ENCODE peak calls at places on chromosomes 16 and 17, in six cellular contexts. N is upper lobe of left lung, V is A549, Y is HepG2, E is K562, I is GM12878. M is an unnamed sample. For H3K9me3, the result is how much of the 10 kb centered on the place peaks cover.

GRCh38 chr17:56982312-56982711 is 4.4 kb downstream of the SCPEP1 start:
- ATAC-seq in N (no peak), V (no peak), Y (no peak), E (no peak), I (no peak), M (no peak)

GRCh38 chr17:81427446-81428120 is 32.3 kb downstream of the BAHCC1 start:
- ATAC-seq in N (no peak), V (no peak), Y (no peak), E (no peak), I (no peak), M (no peak)

GRCh38 chr17:71276071-71276470 is 844.7 kb upstream of the SOX9 start:
- ATAC-seq in N (no peak), V (no peak), Y (no peak), E (no peak), I (no peak), M (no peak)

GRCh38 chr17:7060165-7060890 is 16.4 kb upstream of the SLC16A11 start:
- ATAC-seq in N (no peak), V (peak), Y (no peak), E (no peak), I (peak), M (no peak)

GRCh38 chr16:2471653-2472487 is 773 bp downstream of the NTN3 start:
- ATAC-seq in N (no peak), V (no peak), Y (peak), E (no peak), I (no peak), M (no peak)

GRCh38 chr16:78748471-78748929 is 649.0 kb downstream of the WWOX start:
- ATAC-seq in N (no peak), V (no peak), Y (no peak), E (no peak), I (no peak), M (no peak)

GRCh38 chr16:89588413-89589109 is 13.0 kb downstream of the CPNE7 start:
- ATAC-seq in N (no peak), V (no peak), Y (peak), E (no peak), I (no peak), M (no peak)

GRCh38 chr16:57788252-57788841 is 13.9 kb downstream of the KIFC3 start:
- ATAC-seq in N (no peak), V (peak), Y (no peak), E (no peak), I (no peak), M (no peak)

GRCh38 chr17:66264696-66265095 is 35.5 kb upstream of the APOH start:
- ATAC-seq in N (no peak), V (no peak), Y (no peak), E (no peak), I (no peak), M (no peak)

GRCh38 chr16:67150833-67151396 is at the start of gene B3GNT9:
- ATAC-seq in N (peak), V (peak), Y (peak), E (peak), I (peak), M (peak)

GRCh38 chr17:79476074-79476473 is 134.8 kb downstream of the RBFOX3 start:
- ATAC-seq in N (no peak), V (no peak), Y (no peak), E (no peak), I (no peak), M (no peak)

GRCh38 chr17:30796016-30796415 is 28.5 kb downstream of the CRLF3 start:
- ATAC-seq in N (no peak), V (no peak), Y (no peak), E (no peak), I (peak), M (no peak)

GRCh38 chr16:54090602-54091001 is 196.0 kb downstream of the IRX3 start:
- ATAC-seq in N (no peak), V (no peak), Y (no peak), E (no peak), I (no peak), M (no peak)
- TF ChIP-seq EP300 in N (no peak), V (no peak), Y (no peak), E (no peak), I (no peak), M (no peak)

DNA sequence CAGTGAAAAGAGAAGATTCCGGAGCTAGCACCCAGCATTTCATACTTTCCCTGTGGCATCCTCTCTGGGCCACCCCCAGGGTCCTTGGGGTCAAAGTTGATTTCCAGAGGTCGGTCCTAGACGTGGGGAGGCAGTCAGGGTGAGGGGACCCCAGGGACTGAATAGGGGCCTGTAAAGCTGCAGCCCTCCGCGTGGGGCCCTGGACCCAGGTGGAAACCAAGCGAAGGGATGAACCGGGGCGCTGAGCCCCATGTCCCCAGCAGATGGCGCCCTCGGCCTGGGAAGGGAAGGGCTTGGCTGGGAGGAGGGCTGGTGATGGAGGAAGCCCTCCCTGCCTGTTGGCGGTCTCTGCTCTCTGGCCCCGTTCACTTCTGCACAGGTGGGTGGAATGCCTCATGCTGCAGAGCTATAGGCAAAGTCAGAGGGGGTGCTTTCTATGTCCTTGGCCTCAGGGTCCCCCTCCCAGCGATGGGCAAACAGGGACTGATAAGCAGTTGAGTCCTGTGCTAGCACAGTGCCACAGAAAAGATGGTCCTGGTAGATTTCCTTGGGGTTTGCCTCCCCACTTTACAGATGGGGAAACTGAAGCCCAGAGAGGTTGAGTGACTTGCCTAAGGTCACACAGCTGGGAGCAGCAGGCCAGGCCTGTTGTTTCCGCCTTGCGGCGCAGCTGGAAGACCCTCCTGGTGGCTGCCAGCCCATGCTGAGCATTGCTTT is 163.4 kb upstream of the CIBAR2 start:
- ATAC-seq in N (peak), V (peak), Y (peak), E (peak), I (peak), M (peak)
- H3K9me3 ChIP-seq in N (under half), V (under half), Y (under half), E (under half), I (under half), M (under half)

DNA sequence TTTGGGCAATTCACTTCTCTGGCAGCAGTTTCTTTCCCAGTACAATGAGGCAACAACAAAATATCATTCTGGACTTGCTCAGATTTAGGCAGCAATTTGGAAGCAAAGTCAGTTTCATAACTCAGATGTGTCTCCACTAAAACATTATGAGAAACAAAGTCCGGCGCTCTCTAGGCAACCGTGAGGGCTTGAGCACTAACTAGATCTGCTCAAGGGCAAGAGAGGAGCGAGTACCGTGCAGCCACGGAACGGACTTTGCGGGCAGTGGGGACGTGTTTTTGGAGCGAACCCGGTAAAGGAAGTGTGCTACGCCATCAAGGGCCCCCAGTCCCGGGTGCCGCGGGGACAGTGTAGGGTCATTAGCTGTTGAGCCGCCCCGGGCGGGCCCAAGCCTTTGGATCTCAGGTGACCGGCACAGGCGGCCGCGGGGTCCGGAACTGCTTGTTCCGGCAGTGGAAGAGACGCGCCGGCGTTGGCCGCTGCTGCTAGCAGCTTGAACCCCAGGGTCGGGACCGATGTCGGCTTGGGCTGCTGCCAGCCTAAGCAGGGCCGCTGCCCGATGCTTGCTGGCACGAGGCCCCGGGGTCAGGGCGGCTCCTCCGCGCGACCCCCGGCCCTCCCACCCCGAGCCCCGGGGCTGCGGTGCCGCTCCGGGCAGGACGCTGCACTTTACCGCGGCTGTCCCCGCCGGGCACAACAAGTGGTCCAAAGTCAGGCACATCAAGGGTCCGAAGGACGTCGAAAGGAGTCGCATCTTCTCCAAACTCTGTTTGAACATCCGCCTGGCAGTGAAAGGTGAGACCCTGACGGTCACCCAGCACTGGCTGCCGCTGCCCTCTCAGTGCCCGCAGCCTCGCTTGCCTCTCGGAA is at the start of gene TACO1:
- ATAC-seq in N (peak), V (peak), Y (peak), E (peak), I (peak), M (peak)
- TF ChIP-seq EP300 in N (no peak), V (no peak), Y (peak), E (no peak), I (no peak), M (no peak)

DNA sequence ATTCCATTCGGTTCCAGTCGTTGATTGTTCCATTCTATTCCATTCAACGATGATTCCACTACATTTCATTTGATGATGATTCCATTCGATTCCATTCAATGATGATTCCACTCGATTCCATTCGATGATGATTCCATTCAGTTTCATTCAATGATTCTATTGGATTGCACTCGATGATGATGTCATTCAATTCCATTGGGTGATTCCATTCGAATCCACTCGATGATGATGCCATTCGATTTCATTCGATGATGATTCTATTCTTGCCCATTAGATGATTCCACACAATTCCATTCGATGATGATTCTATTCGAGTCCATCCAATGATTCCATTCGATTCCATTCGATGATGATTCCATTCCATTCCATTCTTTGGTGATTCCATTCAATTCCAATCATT is 1283.7 kb downstream of the TP53TG3F start:
- ATAC-seq in N (no peak), V (no peak), Y (no peak), E (no peak), I (no peak), M (no peak)
- H3K9me3 ChIP-seq in N (under half), V (under half), Y (half or more), E (under half), I (under half), M (under half)

GRCh38 chr17:39927101-39927927 is at the start of the genes LRRC3C and ORMDL3:
- ATAC-seq in N (peak), V (peak), Y (peak), E (peak), I (peak), M (peak)
- TF ChIP-seq EP300 in N (no peak), V (no peak), Y (no peak), E (peak), I (peak), M (no peak)

DNA sequence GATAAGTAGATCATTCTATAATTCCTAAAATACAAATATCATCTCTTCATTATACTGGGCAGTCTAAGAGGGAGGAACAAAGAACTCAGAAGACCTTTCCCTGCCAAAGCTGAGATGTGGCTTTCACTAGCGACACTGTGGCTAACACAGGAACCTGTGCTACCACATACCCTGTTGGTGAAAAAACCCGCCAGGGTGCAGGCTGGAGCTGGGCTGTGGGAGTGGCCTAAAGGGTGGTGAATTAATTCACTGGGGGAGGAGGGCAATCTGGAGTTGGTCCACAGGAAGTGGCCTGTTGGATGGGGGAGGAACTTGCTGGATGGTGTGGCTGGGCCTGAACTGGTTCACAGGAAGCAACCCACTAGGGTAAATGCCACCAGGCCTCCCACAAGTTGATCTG is 7.4 kb downstream of the ZNF594 start:
- ATAC-seq in N (no peak), V (no peak), Y (no peak), E (no peak), I (no peak), M (no peak)
- H3K9me3 ChIP-seq in N (half or more), V (half or more), Y (under half), E (under half), I (half or more), M (half or more)

DNA sequence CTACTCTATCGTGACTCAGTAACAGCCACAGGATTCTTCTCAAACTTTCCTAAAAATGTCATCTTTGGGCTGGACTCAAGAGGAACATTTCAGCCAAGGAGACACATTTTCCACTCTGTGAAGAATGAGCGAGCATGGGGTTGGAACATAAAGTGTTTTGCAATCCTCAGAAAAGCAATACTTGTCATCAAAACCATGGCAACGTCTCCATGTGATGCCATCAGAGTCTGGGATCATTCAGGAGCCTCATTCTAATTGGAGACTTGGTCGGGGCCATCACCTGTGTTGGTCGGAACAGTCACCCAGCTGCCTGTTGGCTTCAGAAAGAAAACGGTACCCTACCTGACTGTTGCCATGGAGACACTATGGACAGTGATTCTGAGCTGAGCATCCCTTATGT is 25.5 kb downstream of the MYOCD start:
- ATAC-seq in N (peak), V (no peak), Y (no peak), E (no peak), I (no peak), M (peak)
- TF ChIP-seq EP300 in N (no peak), V (no peak), Y (no peak), E (no peak), I (no peak), M (no peak)

GRCh38 chr17:82943751-82944150 is 103.9 kb upstream of the ZNF750 start:
- ATAC-seq in N (no peak), V (no peak), Y (no peak), E (no peak), I (no peak), M (no peak)

GRCh38 chr17:82944990-82945389 is 105.2 kb upstream of the ZNF750 start:
- ATAC-seq in N (no peak), V (no peak), Y (no peak), E (no peak), I (no peak), M (no peak)

GRCh38 chr17:82941021-82942001 is 101.5 kb upstream of the ZNF750 start:
- ATAC-seq in N (no peak), V (no peak), Y (no peak), E (no peak), I (no peak), M (no peak)

GRCh38 chr17:82942166-82943130 is 102.6 kb upstream of the ZNF750 start:
- ATAC-seq in N (no peak), V (no peak), Y (no peak), E (no peak), I (no peak), M (no peak)

GRCh38 chr17:82943339-82943738 is 103.5 kb upstream of the ZNF750 start:
- ATAC-seq in N (no peak), V (no peak), Y (no peak), E (no peak), I (no peak), M (no peak)
- H3K9me3 ChIP-seq in N (under half), V (half or more), Y (under half), E (under half), I (under half), M (under half)

GRCh38 chr17:38442548-38442947 is 14.3 kb downstream of the ARHGAP23 start:
- ATAC-seq in N (no peak), V (no peak), Y (no peak), E (no peak), I (no peak), M (peak)

GRCh38 chr17:38443356-38444026 is 15.2 kb downstream of the ARHGAP23 start:
- ATAC-seq in N (no peak), V (peak), Y (no peak), E (no peak), I (peak), M (no peak)

GRCh38 chr17:38441429-38442061 is 13.3 kb downstream of the ARHGAP23 start:
- ATAC-seq in N (no peak), V (no peak), Y (no peak), E (no peak), I (no peak), M (peak)

GRCh38 chr17:38440614-38441397 is 12.5 kb downstream of the ARHGAP23 start:
- ATAC-seq in N (no peak), V (no peak), Y (no peak), E (no peak), I (no peak), M (peak)

DNA sequence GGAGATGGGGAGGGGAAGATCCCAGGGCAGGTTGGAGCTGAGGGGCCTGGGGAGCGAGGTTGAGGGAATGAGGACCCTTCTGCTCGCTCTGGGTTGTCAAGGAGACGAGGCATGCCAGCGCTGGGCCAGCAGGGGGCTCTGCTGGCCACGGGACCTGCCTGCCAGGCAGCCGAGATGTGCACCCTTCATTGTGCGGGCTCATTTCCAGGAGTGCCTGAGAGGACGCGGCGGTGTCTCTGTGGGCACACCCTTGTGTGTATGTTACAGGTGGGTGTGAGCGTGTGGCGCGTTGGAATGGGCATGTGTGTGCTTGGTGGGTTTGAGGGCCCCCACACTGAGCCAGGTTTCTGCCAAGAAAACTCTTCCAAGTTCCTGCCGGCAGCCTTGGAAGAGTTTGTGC is 15.9 kb downstream of the ARHGAP23 start:
- ATAC-seq in N (peak), V (peak), Y (peak), E (peak), I (peak), M (peak)
- TF ChIP-seq EP300 in N (no peak), V (no peak), Y (no peak), E (no peak), I (no peak), M (no peak)

M was measured in gastroesophageal sphincter.